ENCODE peak calls at places on chromosomes 11 and 22, in four cellular contexts. V, S, B and W are unnamed samples.

GRCh38 chr22:31588970-31589675 is 72.9 kb downstream of the PISD start:
- DNase-seq in V (no peak), S (no peak), B (no peak), W (no peak)

GRCh38 chr11:65316979-65317786 is 2.5 kb downstream of the CDC42EP2 start:
- DNase-seq in V (peak), S (no peak), B (peak), W (no peak)

GRCh38 chr11:20443596-20443995 is 56.1 kb downstream of the PRMT3 start:
- DNase-seq in V (peak), S (peak), B (peak), W (no peak)

GRCh38 chr22:37210041-37210803 is 2.1 kb downstream of the SSTR3 start:
- DNase-seq in V (no peak), S (no peak), B (no peak), W (no peak)

GRCh38 chr11:119747868-119748660 is 19.1 kb upstream of the NECTIN1 start:
- DNase-seq in V (no peak), S (no peak), B (no peak), W (no peak)

GRCh38 chr11:132008872-132009271 is 638.5 kb downstream of the NTM start:
- DNase-seq in V (no peak), S (no peak), B (no peak), W (no peak)

GRCh38 chr11:44690651-44691050 is 36.1 kb upstream of the TSPAN18 start:
- DNase-seq in V (no peak), S (no peak), B (no peak), W (no peak)

GRCh38 chr11:119115484-119116234 is 5.7 kb upstream of the HINFP start:
- DNase-seq in V (no peak), S (no peak), B (no peak), W (no peak)

GRCh38 chr11:122036022-122036421 is 80.0 kb downstream of the BLID start:
- DNase-seq in V (peak), S (no peak), B (peak), W (no peak)

GRCh38 chr11:31422703-31423102 is 53.0 kb downstream of the DNAJC24 start:
- DNase-seq in V (no peak), S (no peak), B (no peak), W (no peak)

GRCh38 chr11:120236169-120237107 is 3.5 kb upstream of the POU2F3 start:
- DNase-seq in V (peak), S (no peak), B (no peak), W (no peak)

GRCh38 chr22:42887523-42888507 is 30.7 kb upstream of the ARFGAP3 start:
- DNase-seq in V (no peak), S (no peak), B (no peak), W (no peak)

GRCh38 chr11:18429349-18429748 is 17.2 kb downstream of the LDHC start:
- DNase-seq in V (no peak), S (no peak), B (no peak), W (no peak)

GRCh38 chr11:130166457-130166784 is 6.8 kb downstream of the ST14 start:
- DNase-seq in V (peak), S (peak), B (peak), W (peak)

GRCh38 chr11:7540830-7541555 is 27.2 kb downstream of the PPFIBP2 start:
- DNase-seq in V (no peak), S (no peak), B (no peak), W (no peak)

GRCh38 chr11:114145166-114145695 is 85.7 kb downstream of the ZBTB16 start:
- DNase-seq in V (peak), S (no peak), B (peak), W (no peak)

GRCh38 chr11:120137611-120138521 is at the start of gene TRIM29:
- DNase-seq in V (no peak), S (no peak), B (no peak), W (no peak)

GRCh38 chr11:83836883-83837654 is 550.9 kb upstream of the CCDC90B start:
- DNase-seq in V (peak), S (peak), B (peak), W (no peak)

GRCh38 chr11:68369161-68369560 is 56.8 kb downstream of the LRP5 start:
- DNase-seq in V (no peak), S (no peak), B (no peak), W (no peak)

GRCh38 chr11:12802418-12803085 is 128.3 kb downstream of the TEAD1 start:
- DNase-seq in V (peak), S (peak), B (peak), W (no peak)

GRCh38 chr22:22939537-22940368 is 52.1 kb downstream of the IGLL5 start:
- DNase-seq in V (no peak), S (no peak), B (no peak), W (no peak)

GRCh38 chr22:37472418-37473006 is 13.7 kb downstream of the MFNG start:
- DNase-seq in V (peak), S (peak), B (peak), W (no peak)

GRCh38 chr11:79066456-79067354 is 374.1 kb downstream of the TENM4 start:
- DNase-seq in V (no peak), S (no peak), B (peak), W (no peak)

GRCh38 chr11:75499423-75500305 is 26.1 kb downstream of the GDPD5 start:
- DNase-seq in V (peak), S (peak), B (peak), W (peak)

GRCh38 chr22:24523873-24524272 is 28.7 kb downstream of the UPB1 start:
- DNase-seq in V (peak), S (no peak), B (peak), W (no peak)

GRCh38 chr11:112837162-112837826 is 123.9 kb upstream of the NCAM1 start:
- DNase-seq in V (no peak), S (no peak), B (no peak), W (no peak)

GRCh38 chr22:31923166-31923565 is 21.2 kb upstream of the YWHAH start:
- DNase-seq in V (no peak), S (no peak), B (peak), W (no peak)

GRCh38 chr11:45906965-45907591 is at the start of gene FREY1:
- DNase-seq in V (peak), S (no peak), B (no peak), W (no peak)
- H3K4me3 ChIP-seq in V (no peak), S (no peak), B (no peak), W (no peak)

GRCh38 chr11:46698597-46698996 is 1.8 kb downstream of the ARHGAP1 start:
- DNase-seq in V (peak), S (no peak), B (no peak), W (no peak)
- H3K4me3 ChIP-seq in V (peak), S (no peak), B (no peak), W (no peak)

GRCh38 chr11:16610738-16611388 is 127.6 kb upstream of the C11orf58 start:
- DNase-seq in V (no peak), S (no peak), B (no peak), W (no peak)

GRCh38 chr11:16612234-16612571 is 126.2 kb upstream of the C11orf58 start:
- DNase-seq in V (no peak), S (no peak), B (no peak), W (no peak)

GRCh38 chr11:16610213-16610737 is 128.2 kb upstream of the C11orf58 start:
- DNase-seq in V (no peak), S (no peak), B (no peak), W (no peak)

GRCh38 chr11:16612801-16613400 is 125.5 kb upstream of the C11orf58 start:
- DNase-seq in V (no peak), S (no peak), B (no peak), W (no peak)

GRCh38 chr11:16611395-16612233 is 126.8 kb upstream of the C11orf58 start:
- DNase-seq in V (no peak), S (no peak), B (no peak), W (no peak)
- H3K4me3 ChIP-seq in V (no peak), S (no peak), B (no peak), W (no peak)

GRCh38 chr11:46277623-46278386 is at the start of gene CREB3L1:
- DNase-seq in V (peak), S (no peak), B (peak), W (no peak)
- H3K4me3 ChIP-seq in V (peak), S (peak), B (peak), W (peak)

GRCh38 chr22:29307658-29308147 is 1.3 kb downstream of the GAS2L1 start:
- DNase-seq in V (no peak), S (no peak), B (no peak), W (no peak)

GRCh38 chr22:29309332-29310064 is 3.0 kb downstream of the GAS2L1 start:
- DNase-seq in V (no peak), S (no peak), B (no peak), W (no peak)

GRCh38 chr22:29308791-29309262 is 2.4 kb downstream of the GAS2L1 start:
- DNase-seq in V (peak), S (no peak), B (peak), W (no peak)

GRCh38 chr22:29306830-29307657 is 594 bp downstream of the GAS2L1 start:
- DNase-seq in V (peak), S (peak), B (peak), W (no peak)

GRCh38 chr22:29308148-29308790 is 1.8 kb downstream of the GAS2L1 start:
- DNase-seq in V (no peak), S (no peak), B (no peak), W (no peak)
- H3K4me3 ChIP-seq in V (peak), S (no peak), B (no peak), W (no peak)

DNA sequence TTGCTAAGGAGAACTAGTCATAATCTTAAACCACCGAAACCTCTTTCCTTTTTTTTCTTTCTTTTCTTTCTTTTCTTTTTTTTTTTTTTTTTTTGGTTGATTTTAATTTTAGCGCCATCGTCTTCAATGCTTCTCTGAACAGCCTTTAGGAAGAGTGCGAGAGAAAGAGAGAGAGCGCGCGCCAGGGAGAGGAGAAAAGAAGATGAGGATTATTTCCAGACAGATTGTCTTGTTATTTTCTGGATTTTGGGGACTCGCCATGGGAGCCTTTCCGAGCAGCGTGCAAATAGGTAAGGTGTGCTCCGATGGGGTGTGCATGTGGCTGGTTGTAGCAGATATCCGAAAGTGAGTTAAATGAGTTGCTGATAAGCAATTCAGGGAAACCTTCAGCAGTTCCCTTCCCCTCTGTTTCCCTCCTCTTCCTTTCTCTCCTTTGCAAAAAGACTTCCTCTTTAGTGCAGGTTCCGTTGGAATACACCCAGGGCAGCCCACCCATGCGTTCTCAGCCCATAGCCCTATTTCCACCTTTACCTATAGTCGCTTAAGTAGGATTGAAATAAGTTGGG is 1.0 kb downstream of the GRIA4 start:
- DNase-seq in V (no peak), S (no peak), B (no peak), W (no peak)
- H3K4me3 ChIP-seq in V (peak), S (peak), B (peak), W (peak)

GRCh38 chr11:73241300-73241699 is 23.2 kb downstream of the P2RY2 start:
- DNase-seq in V (no peak), S (no peak), B (no peak), W (no peak)

GRCh38 chr11:73240190-73240781 is 22.2 kb downstream of the P2RY2 start:
- DNase-seq in V (peak), S (no peak), B (peak), W (no peak)

GRCh38 chr11:73244589-73245240 is 26.6 kb downstream of the P2RY2 start:
- DNase-seq in V (no peak), S (no peak), B (no peak), W (no peak)

GRCh38 chr11:73243093-73243485 is 25.0 kb downstream of the P2RY2 start:
- DNase-seq in V (no peak), S (no peak), B (no peak), W (no peak)

DNA sequence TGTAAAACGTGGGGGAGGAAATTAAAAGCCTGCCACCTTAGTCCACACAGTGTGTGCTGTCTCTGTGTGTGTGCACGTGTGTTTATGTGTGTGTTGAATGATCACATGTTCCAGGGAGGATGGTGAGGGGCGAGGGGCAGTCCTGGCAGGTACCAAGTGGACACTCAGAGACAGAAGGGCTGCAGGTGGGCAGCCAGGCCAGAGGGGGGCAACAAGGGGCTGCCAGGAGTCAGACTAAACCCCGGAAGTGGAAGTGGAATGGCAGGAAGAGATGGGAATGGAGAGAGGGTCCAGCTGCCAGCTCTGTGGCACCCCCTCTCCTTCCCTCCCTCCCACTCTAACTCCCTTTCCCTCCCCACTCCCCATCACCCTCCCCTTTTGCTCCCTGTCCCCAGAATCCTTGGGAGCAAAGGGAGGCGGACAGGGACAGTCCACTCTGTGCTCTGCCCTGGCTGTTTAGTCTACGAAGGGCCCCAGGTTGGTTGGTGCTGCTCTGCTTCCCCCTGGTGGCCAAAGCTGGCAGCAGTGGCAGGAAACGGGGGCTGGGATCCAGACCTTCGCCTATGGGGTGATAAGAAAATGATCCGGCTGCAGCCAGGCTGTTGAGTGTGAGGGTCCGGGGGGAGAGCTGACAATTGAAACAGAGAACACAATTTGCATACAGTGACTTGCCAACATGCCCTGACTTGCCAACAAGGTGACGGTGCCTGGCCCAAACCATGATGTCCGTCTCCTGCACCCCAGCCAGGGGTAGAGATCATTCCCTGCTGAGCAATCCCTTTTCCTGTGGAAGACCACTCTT is 24.4 kb downstream of the P2RY2 start:
- DNase-seq in V (peak), S (peak), B (peak), W (no peak)
- H3K4me3 ChIP-seq in V (peak), S (no peak), B (no peak), W (peak)

DNA sequence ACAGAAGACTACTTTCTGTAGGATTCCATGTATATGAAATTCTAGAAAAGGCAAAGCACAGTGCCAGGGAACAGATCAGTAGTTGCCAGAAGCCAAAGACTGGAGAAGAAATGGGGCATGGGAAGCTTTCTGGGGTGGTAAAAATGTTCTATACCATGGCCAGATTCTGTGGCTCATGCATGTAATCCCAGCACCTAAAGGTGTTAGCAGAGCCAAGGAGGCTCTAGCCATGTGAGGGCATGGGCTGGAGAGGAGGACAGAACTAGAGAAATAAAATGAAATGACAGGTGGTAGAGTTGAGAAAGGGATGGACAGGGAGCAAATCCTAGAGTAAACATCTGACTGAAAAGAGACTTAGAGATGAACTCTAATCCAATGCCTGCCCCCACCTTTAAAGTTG is 26.9 kb upstream of the HMGXB4 start:
- DNase-seq in V (no peak), S (no peak), B (no peak), W (no peak)
- H3K4me3 ChIP-seq in V (no peak), S (peak), B (no peak), W (no peak)